ENCODE peak calls at places on chromosome 1, in eight cellular contexts. One of them, this sample, is unnamed.

GRCh38 chr1:81111818-81112217 is 688.9 kb upstream of the ADGRL2 start:
- DNase-seq in transverse colon: no peak
- DNase-seq in fibroblast of mammary gland: peak
- DNase-seq in NCI-H446: no peak
- DNase-seq in RCC 7860: peak
- DNase-seq in mesothelial cell of epicardium: no peak
- DNase-seq in WTC11: no peak
- DNase-seq in stromal cell of bone marrow: peak
- DNase-seq in this sample: no peak

GRCh38 chr1:218364028-218364710 is 19.0 kb downstream of the TGFB2 start:
- DNase-seq in transverse colon: no peak
- DNase-seq in fibroblast of mammary gland: no peak
- DNase-seq in NCI-H446: no peak
- DNase-seq in RCC 7860: no peak
- DNase-seq in mesothelial cell of epicardium: no peak
- DNase-seq in WTC11: no peak
- DNase-seq in stromal cell of bone marrow: no peak
- DNase-seq in this sample: no peak

GRCh38 chr1:156765664-156766063 is 1.7 kb upstream of the PRCC start:
- DNase-seq in transverse colon: no peak
- DNase-seq in fibroblast of mammary gland: no peak
- DNase-seq in NCI-H446: no peak
- DNase-seq in RCC 7860: no peak
- DNase-seq in mesothelial cell of epicardium: no peak
- DNase-seq in WTC11: no peak
- DNase-seq in stromal cell of bone marrow: no peak
- DNase-seq in this sample: no peak

GRCh38 chr1:161531986-161532875 is 7.9 kb downstream of the HSPA6 start:
- DNase-seq in transverse colon: no peak
- DNase-seq in fibroblast of mammary gland: peak
- DNase-seq in NCI-H446: no peak
- DNase-seq in RCC 7860: no peak
- DNase-seq in mesothelial cell of epicardium: no peak
- DNase-seq in WTC11: no peak
- DNase-seq in stromal cell of bone marrow: no peak
- DNase-seq in this sample: no peak

GRCh38 chr1:25820247-25821111 is 725 bp downstream of the MTFR1L start:
- DNase-seq in transverse colon: peak
- DNase-seq in fibroblast of mammary gland: peak
- DNase-seq in NCI-H446: peak
- DNase-seq in RCC 7860: peak
- DNase-seq in mesothelial cell of epicardium: no peak
- DNase-seq in WTC11: peak
- DNase-seq in stromal cell of bone marrow: no peak
- DNase-seq in this sample: peak

GRCh38 chr1:98221926-98222325 is 301.1 kb upstream of the DPYD start:
- DNase-seq in transverse colon: no peak
- DNase-seq in fibroblast of mammary gland: no peak
- DNase-seq in NCI-H446: peak
- DNase-seq in RCC 7860: no peak
- DNase-seq in mesothelial cell of epicardium: no peak
- DNase-seq in WTC11: no peak
- DNase-seq in stromal cell of bone marrow: no peak
- DNase-seq in this sample: no peak

GRCh38 chr1:206897175-206897574 is at the start of gene IL24:
- DNase-seq in transverse colon: no peak
- DNase-seq in fibroblast of mammary gland: no peak
- DNase-seq in NCI-H446: no peak
- DNase-seq in RCC 7860: no peak
- DNase-seq in mesothelial cell of epicardium: no peak
- DNase-seq in WTC11: no peak
- DNase-seq in stromal cell of bone marrow: no peak
- DNase-seq in this sample: no peak

GRCh38 chr1:68624233-68624632 is 127.4 kb upstream of the DEPDC1 start:
- DNase-seq in transverse colon: no peak
- DNase-seq in fibroblast of mammary gland: peak
- DNase-seq in NCI-H446: peak
- DNase-seq in RCC 7860: peak
- DNase-seq in mesothelial cell of epicardium: no peak
- DNase-seq in WTC11: no peak
- DNase-seq in stromal cell of bone marrow: peak
- DNase-seq in this sample: no peak

GRCh38 chr1:165856606-165857005 is 29.2 kb downstream of the UCK2 start:
- DNase-seq in transverse colon: no peak
- DNase-seq in fibroblast of mammary gland: no peak
- DNase-seq in NCI-H446: no peak
- DNase-seq in RCC 7860: no peak
- DNase-seq in mesothelial cell of epicardium: no peak
- DNase-seq in WTC11: no peak
- DNase-seq in stromal cell of bone marrow: no peak
- DNase-seq in this sample: no peak

GRCh38 chr1:37143818-37144217 is 109.5 kb upstream of the GRIK3 start:
- DNase-seq in transverse colon: no peak
- DNase-seq in fibroblast of mammary gland: no peak
- DNase-seq in NCI-H446: no peak
- DNase-seq in RCC 7860: no peak
- DNase-seq in mesothelial cell of epicardium: no peak
- DNase-seq in WTC11: peak
- DNase-seq in stromal cell of bone marrow: no peak
- DNase-seq in this sample: no peak

GRCh38 chr1:43305461-43305860 is 4.7 kb downstream of the TIE1 start:
- DNase-seq in transverse colon: peak
- DNase-seq in fibroblast of mammary gland: no peak
- DNase-seq in NCI-H446: no peak
- DNase-seq in RCC 7860: no peak
- DNase-seq in mesothelial cell of epicardium: no peak
- DNase-seq in WTC11: no peak
- DNase-seq in stromal cell of bone marrow: no peak
- DNase-seq in this sample: no peak

GRCh38 chr1:95257758-95258157 is 23.7 kb downstream of the RWDD3 start:
- DNase-seq in transverse colon: no peak
- DNase-seq in fibroblast of mammary gland: no peak
- DNase-seq in NCI-H446: no peak
- DNase-seq in RCC 7860: peak
- DNase-seq in mesothelial cell of epicardium: no peak
- DNase-seq in WTC11: no peak
- DNase-seq in stromal cell of bone marrow: no peak
- DNase-seq in this sample: no peak

GRCh38 chr1:48530727-48531351 is 58.8 kb upstream of the SPATA6 start:
- DNase-seq in transverse colon: peak
- DNase-seq in fibroblast of mammary gland: peak
- DNase-seq in NCI-H446: peak
- DNase-seq in RCC 7860: peak
- DNase-seq in mesothelial cell of epicardium: peak
- DNase-seq in WTC11: peak
- DNase-seq in stromal cell of bone marrow: peak
- DNase-seq in this sample: peak

This sample was measured in colonic mucosa.